ENCODE peak calls at places on chromosomes 5 and 9, in four cellular contexts. J is left ventricle myocardium inferior; L is aorta; N is activated CD8-positive, alpha-beta memory T cell treated with anti-CD3 and anti-CD28 coated beads for 24 hours. B is an unnamed sample.

GRCh38 chr5:71794061-71794695 is 75.1 kb downstream of the CARTPT start:
- DNase-seq in J (no peak), N (no peak), L (no peak), B (no peak)

GRCh38 chr9:85742630-85742928 is 825 bp upstream of the AGTPBP1 start:
- DNase-seq in N (no peak), L (no peak), J (no peak), B (no peak)

GRCh38 chr5:123089572-123089970 is 530 bp downstream of the PRDM6 start:
- DNase-seq in L (peak), J (peak), N (no peak), B (peak)

GRCh38 chr9:92636627-92637026 is 33.3 kb downstream of the IPPK start:
- DNase-seq in N (no peak), J (no peak), L (peak), B (no peak)

GRCh38 chr5:50763356-50763755 is 96.9 kb downstream of the PARP8 start:
- DNase-seq in J (no peak), N (no peak), L (no peak), B (no peak)

GRCh38 chr5:91434348-91434747 is 51.2 kb upstream of the ARRDC3 start:
- DNase-seq in J (no peak), L (no peak), N (no peak), B (no peak)

GRCh38 chr5:133145436-133146143 is 93.8 kb downstream of the HSPA4 start:
- DNase-seq in L (no peak), J (no peak), N (peak), B (no peak)

GRCh38 chr9:125276771-125277170 is 15.1 kb downstream of the GAPVD1 start:
- DNase-seq in J (no peak), N (no peak), L (no peak), B (no peak)

GRCh38 chr5:34905564-34905963 is 9.7 kb downstream of the RAD1 start:
- DNase-seq in J (no peak), N (no peak), L (no peak), B (peak)

GRCh38 chr9:75993434-75993833 is 103.0 kb downstream of the PCSK5 start:
- DNase-seq in N (no peak), J (no peak), L (no peak), B (peak)

GRCh38 chr5:54296386-54296785 is 14.0 kb downstream of the ARL15 start:
- DNase-seq in J (no peak), N (no peak), L (no peak), B (no peak)

GRCh38 chr5:72125931-72126620 is 18.8 kb downstream of the MAP1B start:
- DNase-seq in N (no peak), J (no peak), L (no peak), B (no peak)

GRCh38 chr9:31639444-31639843 is 745.0 kb upstream of the ACO1 start:
- DNase-seq in J (no peak), L (no peak), N (no peak), B (no peak)

GRCh38 chr9:128899566-128900322 is 17.8 kb downstream of the LRRC8A start:
- DNase-seq in L (no peak), J (no peak), N (no peak), B (no peak)

GRCh38 chr9:96413312-96414221 is 4.6 kb downstream of the ZNF367 start:
- DNase-seq in N (no peak), L (no peak), J (no peak), B (peak)

GRCh38 chr9:137089232-137089947 is 2.6 kb downstream of the MAN1B1 start:
- DNase-seq in J (no peak), N (no peak), L (no peak), B (no peak)

GRCh38 chr5:89878140-89878570 is 531.4 kb downstream of the CETN3 start:
- DNase-seq in J (no peak), L (no peak), N (no peak), B (peak)

GRCh38 chr9:132168347-132168746 is 6.5 kb downstream of the NTNG2 start:
- DNase-seq in N (no peak), J (no peak), L (no peak), B (no peak)

GRCh38 chr9:112072721-112073553 is 102.2 kb downstream of the SUSD1 start:
- DNase-seq in L (no peak), J (no peak), N (no peak), B (no peak)